ENCODE peak calls at places on chromosomes 11 and 22, in seven cellular contexts. K, H, E, P, R, I and T are unnamed samples.

GRCh38 chr11:73647459-73648100 is 1.2 kb downstream of the PLEKHB1 start:
- DNase-seq in I (peak; percentile 87), H (peak; percentile 90), R (peak; percentile 84), K (peak; percentile 86), P (peak; percentile 40), E (peak; percentile 70), T (peak; percentile 72)

GRCh38 chr11:92251980-92252379 is 27.4 kb downstream of the FAT3 start:
- DNase-seq in K (no peak), P (no peak), R (no peak), H (no peak), E (no peak), I (no peak), T (no peak)

GRCh38 chr11:95469268-95469667 is 238.3 kb upstream of the SESN3 start:
- DNase-seq in K (no peak), P (no peak), I (no peak), E (no peak), R (no peak), H (no peak), T (no peak)

GRCh38 chr11:69906453-69906907 is 87.3 kb upstream of the FGF3 start:
- DNase-seq in I (peak; percentile 75), E (no peak), H (no peak), K (no peak), R (no peak), P (no peak), T (no peak)

GRCh38 chr11:94537051-94537600 is 6.6 kb upstream of the FUT4 start:
- DNase-seq in P (no peak), K (no peak), H (no peak), E (no peak), R (no peak), I (no peak), T (no peak)

GRCh38 chr11:66904055-66904454 is 47.2 kb downstream of the LRFN4 start:
- DNase-seq in I (peak; percentile 6), R (no peak), H (no peak), E (no peak), P (no peak), K (peak; percentile 23), T (no peak)

GRCh38 chr11:11416502-11416901 is 63.5 kb upstream of the CSNK2A3 start:
- DNase-seq in I (no peak), H (no peak), R (no peak), E (no peak), K (no peak), P (no peak), T (no peak)

GRCh38 chr11:122505304-122506006 is 150.1 kb upstream of the UBASH3B start:
- DNase-seq in R (peak; percentile 43), P (peak; percentile 7), H (peak; percentile 42), K (peak; percentile 58), I (peak; percentile 82), E (peak; percentile 63), T (peak; percentile 82)

GRCh38 chr11:74742070-74742469 is 6.6 kb upstream of the RNF169 start:
- DNase-seq in P (no peak), K (no peak), I (no peak), H (no peak), R (no peak), E (no peak), T (no peak)

GRCh38 chr11:20158597-20159257 is 1.5 kb downstream of the DBX1 start:
- DNase-seq in P (no peak), I (peak; percentile 33), E (no peak), K (no peak), H (peak; percentile 6), R (peak; percentile 49), T (peak; percentile 90)

GRCh38 chr22:29259253-29259899 is 8.4 kb downstream of the RHBDD3 start:
- DNase-seq in K (no peak), P (no peak), R (no peak), I (peak; percentile 42), E (no peak), H (no peak), T (no peak)

GRCh38 chr11:107561688-107562087 is 3.8 kb downstream of the ALKBH8 start:
- DNase-seq in H (no peak), I (no peak), R (no peak), P (no peak), K (no peak), E (no peak), T (no peak)

GRCh38 chr22:45462034-45462655 is 40.5 kb upstream of the FBLN1 start:
- DNase-seq in I (no peak), R (no peak), E (no peak), K (no peak), P (no peak), H (peak; percentile 58), T (no peak)

GRCh38 chr11:114307524-114308203 is 11.5 kb downstream of the NNMT start:
- DNase-seq in I (no peak), E (no peak), K (no peak), P (no peak), R (peak; percentile 32), H (peak; percentile 23), T (no peak)

GRCh38 chr11:31903225-31904074 is 92.3 kb upstream of the PAX6 start:
- DNase-seq in E (no peak), K (no peak), I (no peak), R (no peak), P (no peak), H (no peak), T (no peak)

GRCh38 chr11:48034926-48035876 is 54.8 kb downstream of the PTPRJ start:
- DNase-seq in R (no peak), K (no peak), H (no peak), P (no peak), E (no peak), I (no peak), T (no peak)

GRCh38 chr11:10798330-10798980 is 10.3 kb downstream of the EIF4G2 start:
- DNase-seq in K (no peak), P (no peak), H (no peak), I (no peak), R (no peak), E (no peak), T (no peak)

GRCh38 chr11:61883327-61883726 is 8.0 kb downstream of the FADS3 start:
- DNase-seq in H (no peak), I (no peak), P (no peak), E (no peak), K (no peak), R (no peak), T (no peak)

GRCh38 chr11:70307176-70307575 is 36.7 kb downstream of the PPFIA1 start:
- DNase-seq in H (no peak), K (no peak), R (no peak), I (no peak), P (no peak), E (no peak), T (no peak)

GRCh38 chr11:8192016-8192895 is 23.4 kb upstream of the RIC3 start:
- DNase-seq in R (peak; percentile 72), K (peak; percentile 41), H (peak; percentile 45), P (no peak), I (peak; percentile 91), E (no peak), T (peak; percentile 68)

GRCh38 chr22:44357296-44357961 is 44.7 kb upstream of the SHISAL1 start:
- DNase-seq in I (no peak), R (no peak), K (no peak), H (no peak), E (no peak), P (no peak), T (no peak)

GRCh38 chr11:123302751-123303195 is 107.7 kb upstream of the CLMP start:
- DNase-seq in H (no peak), R (no peak), K (no peak), I (no peak), P (peak; percentile 79), E (no peak), T (no peak)

GRCh38 chr11:119374632-119375394 is 6.7 kb downstream of the USP2 start:
- DNase-seq in R (peak; percentile 76), P (no peak), E (no peak), K (no peak), H (no peak), I (peak; percentile 90), T (no peak)
- TF ChIP-seq JUND in R (peak; percentile 43), P (no peak), E (no peak), K (no peak), H (no peak), I (no peak), T (no peak)

GRCh38 chr11:12865871-12866595 is 143.1 kb upstream of the RASSF10 start:
- DNase-seq in R (no peak), I (no peak), H (no peak), P (no peak), K (no peak), E (no peak), T (no peak)
- TF ChIP-seq JUND in R (no peak), I (no peak), H (no peak), P (no peak), K (no peak), E (no peak), T (no peak)

GRCh38 chr11:126797801-126798200 is 202.8 kb downstream of the KIRREL3 start:
- DNase-seq in E (no peak), P (no peak), I (no peak), R (no peak), H (no peak), K (no peak), T (no peak)

GRCh38 chr11:126790550-126790981 is 210.0 kb downstream of the KIRREL3 start:
- DNase-seq in H (no peak), I (no peak), K (no peak), E (peak; percentile 44), R (no peak), P (no peak), T (no peak)

GRCh38 chr11:126791991-126792390 is 208.6 kb downstream of the KIRREL3 start:
- DNase-seq in I (no peak), R (no peak), K (no peak), P (no peak), E (no peak), H (no peak), T (no peak)

GRCh38 chr11:126791446-126791845 is 209.1 kb downstream of the KIRREL3 start:
- DNase-seq in H (no peak), P (no peak), K (no peak), R (no peak), E (peak; percentile 7), I (no peak), T (no peak)

GRCh38 chr11:126793596-126793995 is 207.0 kb downstream of the KIRREL3 start:
- DNase-seq in I (no peak), E (no peak), R (no peak), H (no peak), K (no peak), P (no peak), T (no peak)
- TF ChIP-seq JUND in I (no peak), E (no peak), R (no peak), H (no peak), K (no peak), P (no peak), T (no peak)

DNA sequence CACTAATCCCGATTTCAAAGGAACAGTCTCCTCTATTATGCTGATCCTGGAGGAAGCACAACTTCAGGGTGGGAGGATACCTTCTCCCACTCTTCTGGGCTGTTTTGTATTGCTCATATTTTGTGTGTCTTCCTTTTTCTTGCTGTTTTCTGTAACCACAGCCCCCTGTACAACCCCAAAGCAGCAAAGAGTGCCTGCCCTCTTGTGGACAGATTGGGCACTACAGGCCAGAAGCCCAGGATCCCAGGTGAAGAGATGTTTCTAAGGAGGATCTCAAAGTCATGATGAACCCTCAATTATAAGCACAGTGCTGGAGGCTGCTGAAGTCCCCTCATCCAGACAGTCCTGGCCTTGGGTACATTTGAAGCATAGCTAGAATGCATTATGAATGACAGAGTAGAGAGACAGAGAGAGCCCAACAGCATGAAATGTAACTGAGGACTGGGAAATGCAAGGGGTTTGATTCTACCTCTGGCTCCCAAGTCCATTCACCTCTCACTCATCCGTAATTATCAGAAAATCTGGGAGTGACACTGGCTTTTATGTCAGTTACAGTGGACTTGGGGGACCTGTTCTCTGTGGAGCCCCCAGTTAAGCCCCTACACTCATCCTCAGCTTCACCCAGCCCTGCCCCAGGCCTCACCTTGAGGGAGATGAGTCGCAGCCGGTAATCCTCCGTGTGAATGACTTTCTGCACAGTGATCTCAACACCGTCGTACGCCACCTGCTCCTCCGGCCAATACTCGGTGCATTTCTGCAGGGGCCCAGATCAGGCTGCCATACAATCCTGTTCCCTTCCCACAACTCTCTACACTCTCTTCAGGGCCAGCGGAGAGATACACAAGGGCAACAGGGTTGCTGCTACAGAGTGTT is 6.2 kb upstream of the IGSF22 start:
- DNase-seq in I (peak; percentile 86), E (no peak), K (peak; percentile 19), P (peak; percentile 24), H (no peak), R (peak; percentile 73), T (peak; percentile 61)
- TF ChIP-seq JUND in I (no peak), E (no peak), K (no peak), P (no peak), H (no peak), R (no peak), T (no peak)